ENCODE peak calls at places on chromosomes 1 and 21, in four cellular contexts. A is GM12878, Y is HepG2, G is A549. S is an unnamed sample.

GRCh38 chr1:223046011-223046410 is 97.0 kb downstream of the TLR5 start:
- ATAC-seq in A (no peak), G (no peak), Y (peak; percentile 93), S (no peak)

GRCh38 chr1:185487943-185488342 is 170.9 kb upstream of the IVNS1ABP start:
- ATAC-seq in Y (no peak), A (no peak), G (no peak), S (no peak)

GRCh38 chr1:89483010-89483756 is 41.4 kb upstream of the LRRC8B start:
- ATAC-seq in A (peak; percentile 97), Y (peak; percentile 87), G (peak; percentile 92), S (no peak)

GRCh38 chr1:27152829-27153548 is 1.9 kb downstream of the SLC9A1 start:
- ATAC-seq in G (no peak), A (peak; percentile 7), Y (no peak), S (no peak)

GRCh38 chr1:226638001-226638601 is 89.5 kb downstream of the STUM start:
- ATAC-seq in G (no peak), A (no peak), Y (peak; percentile 6), S (peak; percentile 6)

GRCh38 chr1:175864625-175865024 is 121.2 kb upstream of the TNR start:
- ATAC-seq in A (no peak), G (no peak), Y (no peak), S (no peak)

GRCh38 chr21:35400233-35400939 is 351.3 kb upstream of the RUNX1 start:
- ATAC-seq in A (peak; percentile 71), Y (peak; percentile 87), G (peak; percentile 75), S (no peak)

GRCh38 chr1:41631971-41632370 is 147.5 kb upstream of the EDN2 start:
- ATAC-seq in G (no peak), Y (no peak), A (peak; percentile 23), S (no peak)

GRCh38 chr21:41426656-41427311 is 745 bp downstream of the MX1 start:
- ATAC-seq in A (peak; percentile 37), Y (no peak), G (no peak), S (peak; percentile 47)

GRCh38 chr1:65168867-65169266 is 20.9 kb downstream of the AK4 start:
- ATAC-seq in Y (peak; percentile 57), A (no peak), G (no peak), S (no peak)

GRCh38 chr1:115432061-115432460 is 94.0 kb upstream of the NGF start:
- ATAC-seq in A (no peak), G (no peak), Y (no peak), S (peak; percentile 23)

GRCh38 chr1:241842565-241842964 is 5.4 kb upstream of the EXO1 start:
- ATAC-seq in G (peak; percentile 34), Y (no peak), A (no peak), S (no peak)

GRCh38 chr1:240597153-240597745 is 14.7 kb downstream of the GREM2 start:
- ATAC-seq in G (peak; percentile 86), Y (peak; percentile 84), A (peak; percentile 44), S (no peak)

GRCh38 chr1:145878724-145879123 is 6.9 kb downstream of the ANKRD35 start:
- ATAC-seq in Y (no peak), A (no peak), G (peak; percentile 34), S (no peak)

GRCh38 chr1:115251856-115252255 is 86.2 kb downstream of the NGF start:
- ATAC-seq in G (no peak), A (no peak), Y (no peak), S (peak; percentile 82)

GRCh38 chr1:25556791-25557476 is 13.5 kb downstream of the LDLRAP1 start:
- ATAC-seq in A (peak; percentile 65), G (no peak), Y (no peak), S (peak; percentile 58)

GRCh38 chr1:59139396-59139795 is 157.5 kb upstream of the FGGY start:
- ATAC-seq in G (peak; percentile 58), A (no peak), Y (peak; percentile 50), S (no peak)

GRCh38 chr21:37244506-37245083 is 22.5 kb downstream of the VPS26C start:
- ATAC-seq in G (no peak), A (no peak), Y (no peak), S (no peak)

GRCh38 chr1:175124842-175125241 is 57.2 kb downstream of the TNN start:
- ATAC-seq in Y (no peak), A (no peak), G (no peak), S (peak; percentile 24)

GRCh38 chr1:67850611-67851075 is 17.4 kb upstream of the GNG12 start:
- ATAC-seq in Y (no peak), G (peak; percentile 84), A (peak; percentile 15), S (peak; percentile 75)

GRCh38 chr1:93304716-93305138 is 41.0 kb upstream of the DR1 start:
- ATAC-seq in A (peak; percentile 82), Y (no peak), G (peak; percentile 64), S (no peak)

GRCh38 chr1:121516279-121516967 is 331.6 kb downstream of the SRGAP2C start:
- ATAC-seq in G (no peak), Y (no peak), A (peak; percentile 73), S (no peak)

GRCh38 chr1:167707942-167708341 is 13.8 kb upstream of the MPZL1 start:
- ATAC-seq in A (peak; percentile 31), G (no peak), Y (no peak), S (no peak)

GRCh38 chr21:16310191-16310590 is 580.4 kb downstream of the USP25 start:
- ATAC-seq in Y (no peak), A (no peak), G (no peak), S (no peak)

GRCh38 chr1:237873487-237873927 is 17.2 kb downstream of the ZP4 start:
- ATAC-seq in A (peak; percentile 50), G (peak; percentile 70), Y (no peak), S (no peak)

GRCh38 chr1:82464362-82464931 is 663.7 kb downstream of the ADGRL2 start:
- ATAC-seq in G (no peak), Y (no peak), A (no peak), S (no peak)

GRCh38 chr1:43269627-43270375 is at the start of gene TMEM125:
- ATAC-seq in G (no peak), Y (no peak), A (no peak), S (no peak)

GRCh38 chr1:50346621-50347020 is 76.6 kb downstream of the DMRTA2 start:
- ATAC-seq in G (no peak), A (no peak), Y (no peak), S (no peak)

GRCh38 chr21:19640964-19641363 is 1237.4 kb upstream of the TMPRSS15 start:
- ATAC-seq in G (no peak), Y (no peak), A (no peak), S (no peak)

GRCh38 chr1:114485286-114485685 is 25.7 kb downstream of the TRIM33 start:
- ATAC-seq in Y (no peak), G (no peak), A (no peak), S (no peak)

GRCh38 chr1:79264285-79264684 is 257.8 kb upstream of the ADGRL4 start:
- ATAC-seq in Y (no peak), G (no peak), A (no peak), S (no peak)

GRCh38 chr1:12631571-12631970 is 12.3 kb upstream of the AADACL4 start:
- ATAC-seq in A (no peak), G (no peak), Y (no peak), S (no peak)

GRCh38 chr1:41109316-41110263 is 88.1 kb upstream of the SLFNL1 start:
- ATAC-seq in Y (peak; percentile 55), A (no peak), G (peak; percentile 95), S (peak; percentile 96)

GRCh38 chr1:4485398-4485797 is 169.0 kb upstream of the AJAP1 start:
- ATAC-seq in A (no peak), G (no peak), Y (no peak), S (no peak)

GRCh38 chr1:4488018-4488417 is 166.4 kb upstream of the AJAP1 start:
- ATAC-seq in Y (no peak), G (no peak), A (no peak), S (no peak)

GRCh38 chr1:4485878-4486277 is 168.5 kb upstream of the AJAP1 start:
- ATAC-seq in Y (no peak), A (no peak), G (no peak), S (no peak)

GRCh38 chr1:4489486-4489885 is 164.9 kb upstream of the AJAP1 start:
- ATAC-seq in A (no peak), Y (no peak), G (no peak), S (no peak)

GRCh38 chr1:4486408-4487120 is 167.8 kb upstream of the AJAP1 start:
- ATAC-seq in Y (no peak), G (no peak), A (no peak), S (no peak)
- H3K9me3 ChIP-seq in Y (no peaks in the 10 kb centered on the region), G (no peaks in the 10 kb centered on the region), A (no peaks in the 10 kb centered on the region), S (peaks cover 10% of the 10 kb centered on the region)

GRCh38 chr1:29707796-29708195 is 471.5 kb downstream of the PTPRU start:
- ATAC-seq in Y (no peak), G (no peak), A (no peak), S (no peak)
- H3K4me1 ChIP-seq in Y (no peaks in the 10 kb centered on the region), G (peaks cover 29% of the 10 kb centered on the region), A (peaks cover 31% of the 10 kb centered on the region), S (no peaks in the 10 kb centered on the region)

GRCh38 chr1:28232558-28233263 is at the start of gene DNAJC8:
- ATAC-seq in A (peak; percentile 69), Y (peak; percentile 65), G (peak; percentile 75), S (peak; percentile 66)
- TF ChIP-seq EP300 in A (no peak), Y (no peak), G (no peak), S (no peak)

GRCh38 chr1:246978281-246978680 is 29.6 kb downstream of the ZNF695 start:
- ATAC-seq in A (no peak), G (no peak), Y (no peak), S (no peak)
- H3K9me3 ChIP-seq in A (peaks cover 5% of the 10 kb centered on the region), G (peaks cover 64% of the 10 kb centered on the region), Y (peaks cover 54% of the 10 kb centered on the region), S (no peaks in the 10 kb centered on the region)